ENCODE peak calls at places on chromosomes 12 and 14, in eight cellular contexts. A, Q, H, T, Y, D, X and L are unnamed samples.

GRCh38 chr14:74852922-74853530 is 22.9 kb downstream of the PROX2 start:
- DNase-seq in A (peak; percentile 55), Q (no peak), H (no peak), T (no peak), Y (no peak), D (no peak), X (no peak), L (no peak)

GRCh38 chr12:42564540-42564939 is 25.0 kb downstream of the PRICKLE1 start:
- DNase-seq in A (peak; percentile 80), Q (no peak), H (no peak), T (no peak), Y (no peak), D (no peak), X (no peak), L (no peak)

GRCh38 chr12:116943419-116944372 is 32.9 kb downstream of the FBXW8 start:
- DNase-seq in A (no peak), Q (no peak), H (no peak), T (peak; percentile 10), Y (no peak), D (no peak), X (no peak), L (no peak)

GRCh38 chr12:113070117-113070906 is 13.8 kb downstream of the DTX1 start:
- DNase-seq in A (no peak), Q (no peak), H (no peak), T (peak; percentile 45), Y (no peak), D (peak; percentile 82), X (no peak), L (peak; percentile 95)

GRCh38 chr12:130838284-130838950 is 633 bp downstream of the STX2 start:
- DNase-seq in A (peak; percentile 15), Q (no peak), H (peak; percentile 58), T (peak; percentile 59), Y (no peak), D (peak; percentile 86), X (peak; percentile 46), L (no peak)

GRCh38 chr12:31222620-31223222 is 103.2 kb downstream of the SINHCAF start:
- DNase-seq in A (no peak), Q (no peak), H (no peak), T (no peak), Y (no peak), D (no peak), X (no peak), L (no peak)

GRCh38 chr12:130663510-130663909 is 52.6 kb downstream of the RIMBP2 start:
- DNase-seq in A (no peak), Q (no peak), H (no peak), T (no peak), Y (no peak), D (no peak), X (no peak), L (no peak)

GRCh38 chr14:93303659-93304058 is 29.2 kb downstream of the BTBD7 start:
- DNase-seq in A (no peak), Q (no peak), H (no peak), T (no peak), Y (peak; percentile 40), D (no peak), X (no peak), L (no peak)

GRCh38 chr14:40219032-40219431 is 786.8 kb upstream of the FBXO33 start:
- DNase-seq in A (no peak), Q (no peak), H (no peak), T (no peak), Y (no peak), D (no peak), X (no peak), L (no peak)
- H3K27ac ChIP-seq in A (no peak overlapping the region), Q (no peak overlapping the region), H (no peak overlapping the region), T (no peak overlapping the region), Y (no peak overlapping the region), D (no peak overlapping the region), X (peak overlapping the region; percentile 79), L (peak overlapping the region; percentile 29)

DNA sequence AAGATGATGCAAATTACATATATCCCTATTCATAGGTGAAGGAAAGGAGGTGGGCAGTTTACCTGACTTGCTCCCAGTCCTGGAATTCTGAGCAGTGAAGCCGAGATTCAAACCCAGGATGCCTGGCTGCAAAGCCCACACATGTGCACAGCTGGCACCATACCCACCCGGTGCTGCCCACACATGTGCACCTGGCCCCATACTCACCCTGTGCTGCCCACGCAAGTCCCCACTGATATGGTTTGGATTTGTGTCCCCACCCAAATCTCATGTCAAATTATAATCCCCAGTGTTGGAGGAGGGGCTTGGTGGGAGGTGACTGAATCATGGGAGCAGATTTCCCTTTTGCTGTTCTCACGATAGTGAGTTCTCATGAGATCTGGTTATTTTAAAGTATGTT is 179.2 kb upstream of the C14orf180 start:
- DNase-seq in A (no peak), Q (no peak), H (no peak), T (no peak), Y (no peak), D (no peak), X (no peak), L (no peak)
- H3K27ac ChIP-seq in A (no peak overlapping the region), Q (no peak overlapping the region), H (no peak overlapping the region), T (no peak overlapping the region), Y (no peak overlapping the region), D (no peak overlapping the region), X (no peak overlapping the region), L (no peak overlapping the region)

GRCh38 chr14:64212666-64213065 is 81.5 kb downstream of the ESR2 start:
- DNase-seq in A (no peak), Q (no peak), H (no peak), T (no peak), Y (no peak), D (no peak), X (no peak), L (no peak)
- H3K27ac ChIP-seq in A (no peak overlapping the region), Q (no peak overlapping the region), H (peak overlapping the region; percentile 90), T (peak overlapping the region; percentile 83), Y (no peak overlapping the region), D (no peak overlapping the region), X (no peak overlapping the region), L (no peak overlapping the region)

GRCh38 chr12:107347261-107347660 is 253.9 kb upstream of the CRY1 start:
- DNase-seq in A (no peak), Q (no peak), H (no peak), T (no peak), Y (no peak), D (no peak), X (no peak), L (no peak)

GRCh38 chr12:107349839-107350238 is 256.5 kb upstream of the CRY1 start:
- DNase-seq in A (no peak), Q (no peak), H (no peak), T (no peak), Y (no peak), D (no peak), X (peak; percentile 73), L (no peak)

GRCh38 chr12:107351109-107351508 is 257.8 kb upstream of the CRY1 start:
- DNase-seq in A (no peak), Q (no peak), H (no peak), T (no peak), Y (no peak), D (no peak), X (no peak), L (no peak)

GRCh38 chr12:107351716-107352115 is 258.4 kb upstream of the CRY1 start:
- DNase-seq in A (no peak), Q (no peak), H (no peak), T (no peak), Y (no peak), D (no peak), X (peak; percentile 72), L (no peak)

GRCh38 chr12:107349008-107349747 is 255.8 kb upstream of the CRY1 start:
- DNase-seq in A (peak; percentile 96), Q (peak; percentile 27), H (no peak), T (peak; percentile 62), Y (no peak), D (no peak), X (peak; percentile 99), L (no peak)
- H3K27ac ChIP-seq in A (no peak overlapping the region), Q (no peak overlapping the region), H (no peak overlapping the region), T (peak overlapping the region; percentile 50), Y (no peak overlapping the region), D (no peak overlapping the region), X (peak overlapping the region; percentile 88), L (no peak overlapping the region)

GRCh38 chr12:50617657-50618056 is 112.9 kb downstream of the DIP2B start:
- DNase-seq in A (no peak), Q (no peak), H (no peak), T (no peak), Y (no peak), D (no peak), X (no peak), L (no peak)

GRCh38 chr12:50620975-50621360 is 116.2 kb downstream of the DIP2B start:
- DNase-seq in A (no peak), Q (no peak), H (no peak), T (no peak), Y (no peak), D (no peak), X (no peak), L (no peak)

GRCh38 chr12:50619610-50619958 is 114.8 kb downstream of the DIP2B start:
- DNase-seq in A (no peak), Q (no peak), H (no peak), T (no peak), Y (no peak), D (no peak), X (no peak), L (no peak)

GRCh38 chr12:50620050-50620974 is 115.5 kb downstream of the DIP2B start:
- DNase-seq in A (peak; percentile 98), Q (no peak), H (no peak), T (peak; percentile 15), Y (no peak), D (no peak), X (peak; percentile 88), L (no peak)

GRCh38 chr12:50618864-50619609 is 114.3 kb downstream of the DIP2B start:
- DNase-seq in A (peak; percentile 93), Q (peak; percentile 60), H (no peak), T (peak; percentile 13), Y (no peak), D (no peak), X (peak; percentile 68), L (no peak)
- H3K27ac ChIP-seq in A (no peak overlapping the region), Q (peak overlapping the region; percentile 80), H (no peak overlapping the region), T (peak overlapping the region; percentile 41), Y (no peak overlapping the region), D (no peak overlapping the region), X (peak overlapping the region; percentile 70), L (no peak overlapping the region)